ENCODE peak calls at places on chromosomes 5 and 9, in ten cellular contexts. One of them, this sample, is unnamed.

GRCh38 chr5:179265529-179266290 is 79.6 kb downstream of the ADAMTS2 start:
- DNase-seq in kidney glomerular epithelial cell: peak; percentile 90
- DNase-seq in activated CD4-positive, alpha-beta T cell treated with anti-CD3 and anti-CD28 coated beads, Interleukin-2, amount 50 U/mL, for 1 hour: no peak
- DNase-seq in NCI-H748 treated with DMSO at 0.1 percent for 48 hours: no peak
- DNase-seq in NCI-H524: no peak
- DNase-seq in substantia nigra: no peak
- DNase-seq in naive thymus-derived CD8-positive, alpha-beta T cell: no peak
- DNase-seq in heart right ventricle: peak; percentile 89
- DNase-seq in tibial artery: peak; percentile 99
- DNase-seq in mesendoderm: peak; percentile 56
- DNase-seq in this sample: peak; percentile 80

GRCh38 chr5:134029156-134029555 is 24.4 kb upstream of the VDAC1 start:
- DNase-seq in kidney glomerular epithelial cell: peak; percentile 80
- DNase-seq in activated CD4-positive, alpha-beta T cell treated with anti-CD3 and anti-CD28 coated beads, Interleukin-2, amount 50 U/mL, for 1 hour: no peak
- DNase-seq in NCI-H748 treated with DMSO at 0.1 percent for 48 hours: no peak
- DNase-seq in NCI-H524: no peak
- DNase-seq in substantia nigra: no peak
- DNase-seq in naive thymus-derived CD8-positive, alpha-beta T cell: no peak
- DNase-seq in heart right ventricle: no peak
- DNase-seq in tibial artery: no peak
- DNase-seq in mesendoderm: no peak
- DNase-seq in this sample: peak; percentile 100

GRCh38 chr5:154755361-154756202 is at the start of gene LARP1:
- DNase-seq in kidney glomerular epithelial cell: no peak
- DNase-seq in activated CD4-positive, alpha-beta T cell treated with anti-CD3 and anti-CD28 coated beads, Interleukin-2, amount 50 U/mL, for 1 hour: peak; percentile 18
- DNase-seq in NCI-H748 treated with DMSO at 0.1 percent for 48 hours: no peak
- DNase-seq in NCI-H524: peak; percentile 32
- DNase-seq in substantia nigra: no peak
- DNase-seq in naive thymus-derived CD8-positive, alpha-beta T cell: peak; percentile 29
- DNase-seq in heart right ventricle: peak; percentile 62
- DNase-seq in tibial artery: peak; percentile 78
- DNase-seq in mesendoderm: peak; percentile 57
- DNase-seq in this sample: no peak

GRCh38 chr5:82975396-82975795 is 101.8 kb downstream of the TMEM167A start:
- DNase-seq in kidney glomerular epithelial cell: no peak
- DNase-seq in activated CD4-positive, alpha-beta T cell treated with anti-CD3 and anti-CD28 coated beads, Interleukin-2, amount 50 U/mL, for 1 hour: no peak
- DNase-seq in NCI-H748 treated with DMSO at 0.1 percent for 48 hours: no peak
- DNase-seq in NCI-H524: no peak
- DNase-seq in substantia nigra: no peak
- DNase-seq in naive thymus-derived CD8-positive, alpha-beta T cell: no peak
- DNase-seq in heart right ventricle: no peak
- DNase-seq in tibial artery: no peak
- DNase-seq in mesendoderm: peak; percentile 55
- DNase-seq in this sample: no peak

GRCh38 chr9:33778700-33779351 is 16.5 kb upstream of the PRSS3 start:
- DNase-seq in kidney glomerular epithelial cell: peak; percentile 58
- DNase-seq in activated CD4-positive, alpha-beta T cell treated with anti-CD3 and anti-CD28 coated beads, Interleukin-2, amount 50 U/mL, for 1 hour: peak; percentile 30
- DNase-seq in NCI-H748 treated with DMSO at 0.1 percent for 48 hours: peak; percentile 64
- DNase-seq in NCI-H524: peak; percentile 65
- DNase-seq in substantia nigra: no peak
- DNase-seq in naive thymus-derived CD8-positive, alpha-beta T cell: peak; percentile 42
- DNase-seq in heart right ventricle: no peak
- DNase-seq in tibial artery: no peak
- DNase-seq in mesendoderm: peak; percentile 73
- DNase-seq in this sample: peak; percentile 59

GRCh38 chr9:34338664-34339063 is 9.3 kb downstream of the NUDT2 start:
- DNase-seq in kidney glomerular epithelial cell: no peak
- DNase-seq in activated CD4-positive, alpha-beta T cell treated with anti-CD3 and anti-CD28 coated beads, Interleukin-2, amount 50 U/mL, for 1 hour: no peak
- DNase-seq in NCI-H748 treated with DMSO at 0.1 percent for 48 hours: no peak
- DNase-seq in NCI-H524: no peak
- DNase-seq in substantia nigra: no peak
- DNase-seq in naive thymus-derived CD8-positive, alpha-beta T cell: no peak
- DNase-seq in heart right ventricle: peak; percentile 15
- DNase-seq in tibial artery: no peak
- DNase-seq in mesendoderm: no peak
- DNase-seq in this sample: no peak

GRCh38 chr5:17079562-17079961 is 137.9 kb upstream of the BASP1 start:
- DNase-seq in kidney glomerular epithelial cell: no peak
- DNase-seq in activated CD4-positive, alpha-beta T cell treated with anti-CD3 and anti-CD28 coated beads, Interleukin-2, amount 50 U/mL, for 1 hour: no peak
- DNase-seq in NCI-H748 treated with DMSO at 0.1 percent for 48 hours: no peak
- DNase-seq in NCI-H524: no peak
- DNase-seq in substantia nigra: no peak
- DNase-seq in naive thymus-derived CD8-positive, alpha-beta T cell: no peak
- DNase-seq in heart right ventricle: no peak
- DNase-seq in tibial artery: no peak
- DNase-seq in mesendoderm: no peak
- DNase-seq in this sample: no peak

GRCh38 chr5:122498163-122498562 is 186.1 kb downstream of the SNCAIP start:
- DNase-seq in kidney glomerular epithelial cell: no peak
- DNase-seq in activated CD4-positive, alpha-beta T cell treated with anti-CD3 and anti-CD28 coated beads, Interleukin-2, amount 50 U/mL, for 1 hour: no peak
- DNase-seq in NCI-H748 treated with DMSO at 0.1 percent for 48 hours: no peak
- DNase-seq in NCI-H524: peak; percentile 36
- DNase-seq in substantia nigra: no peak
- DNase-seq in naive thymus-derived CD8-positive, alpha-beta T cell: no peak
- DNase-seq in heart right ventricle: no peak
- DNase-seq in tibial artery: no peak
- DNase-seq in mesendoderm: peak; percentile 87
- DNase-seq in this sample: peak; percentile 27

GRCh38 chr9:134055981-134056461 is 11.8 kb downstream of the BRD3 start:
- DNase-seq in kidney glomerular epithelial cell: peak; percentile 59
- DNase-seq in activated CD4-positive, alpha-beta T cell treated with anti-CD3 and anti-CD28 coated beads, Interleukin-2, amount 50 U/mL, for 1 hour: no peak
- DNase-seq in NCI-H748 treated with DMSO at 0.1 percent for 48 hours: no peak
- DNase-seq in NCI-H524: no peak
- DNase-seq in substantia nigra: peak; percentile 39
- DNase-seq in naive thymus-derived CD8-positive, alpha-beta T cell: no peak
- DNase-seq in heart right ventricle: peak; percentile 81
- DNase-seq in tibial artery: peak; percentile 91
- DNase-seq in mesendoderm: no peak
- DNase-seq in this sample: peak; percentile 88

GRCh38 chr5:10576121-10576789 is 12.4 kb downstream of the ANKRD33B start:
- DNase-seq in kidney glomerular epithelial cell: no peak
- DNase-seq in activated CD4-positive, alpha-beta T cell treated with anti-CD3 and anti-CD28 coated beads, Interleukin-2, amount 50 U/mL, for 1 hour: no peak
- DNase-seq in NCI-H748 treated with DMSO at 0.1 percent for 48 hours: no peak
- DNase-seq in NCI-H524: no peak
- DNase-seq in substantia nigra: no peak
- DNase-seq in naive thymus-derived CD8-positive, alpha-beta T cell: no peak
- DNase-seq in heart right ventricle: no peak
- DNase-seq in tibial artery: no peak
- DNase-seq in mesendoderm: no peak
- DNase-seq in this sample: no peak

GRCh38 chr5:172443441-172444109 is 10.8 kb downstream of the SH3PXD2B start:
- DNase-seq in kidney glomerular epithelial cell: peak; percentile 84
- DNase-seq in activated CD4-positive, alpha-beta T cell treated with anti-CD3 and anti-CD28 coated beads, Interleukin-2, amount 50 U/mL, for 1 hour: no peak
- DNase-seq in NCI-H748 treated with DMSO at 0.1 percent for 48 hours: no peak
- DNase-seq in NCI-H524: peak; percentile 97
- DNase-seq in substantia nigra: peak; percentile 22
- DNase-seq in naive thymus-derived CD8-positive, alpha-beta T cell: no peak
- DNase-seq in heart right ventricle: peak; percentile 80
- DNase-seq in tibial artery: peak; percentile 92
- DNase-seq in mesendoderm: no peak
- DNase-seq in this sample: peak; percentile 94

GRCh38 chr5:114122852-114123251 is 239.0 kb upstream of the KCNN2 start:
- DNase-seq in kidney glomerular epithelial cell: no peak
- DNase-seq in activated CD4-positive, alpha-beta T cell treated with anti-CD3 and anti-CD28 coated beads, Interleukin-2, amount 50 U/mL, for 1 hour: no peak
- DNase-seq in NCI-H748 treated with DMSO at 0.1 percent for 48 hours: no peak
- DNase-seq in NCI-H524: no peak
- DNase-seq in substantia nigra: no peak
- DNase-seq in naive thymus-derived CD8-positive, alpha-beta T cell: no peak
- DNase-seq in heart right ventricle: no peak
- DNase-seq in tibial artery: no peak
- DNase-seq in mesendoderm: no peak
- DNase-seq in this sample: no peak

GRCh38 chr5:54861212-54861894 is 124.0 kb downstream of the ESM1 start:
- DNase-seq in kidney glomerular epithelial cell: peak; percentile 39
- DNase-seq in activated CD4-positive, alpha-beta T cell treated with anti-CD3 and anti-CD28 coated beads, Interleukin-2, amount 50 U/mL, for 1 hour: no peak
- DNase-seq in NCI-H748 treated with DMSO at 0.1 percent for 48 hours: no peak
- DNase-seq in NCI-H524: no peak
- DNase-seq in substantia nigra: no peak
- DNase-seq in naive thymus-derived CD8-positive, alpha-beta T cell: no peak
- DNase-seq in heart right ventricle: no peak
- DNase-seq in tibial artery: no peak
- DNase-seq in mesendoderm: no peak
- DNase-seq in this sample: peak; percentile 26

GRCh38 chr9:137722481-137722880 is 103.7 kb downstream of the EHMT1 start:
- DNase-seq in kidney glomerular epithelial cell: no peak
- DNase-seq in activated CD4-positive, alpha-beta T cell treated with anti-CD3 and anti-CD28 coated beads, Interleukin-2, amount 50 U/mL, for 1 hour: peak; percentile 30
- DNase-seq in NCI-H748 treated with DMSO at 0.1 percent for 48 hours: no peak
- DNase-seq in NCI-H524: no peak
- DNase-seq in substantia nigra: no peak
- DNase-seq in naive thymus-derived CD8-positive, alpha-beta T cell: peak; percentile 25
- DNase-seq in heart right ventricle: no peak
- DNase-seq in tibial artery: no peak
- DNase-seq in mesendoderm: no peak
- DNase-seq in this sample: no peak

GRCh38 chr5:24059006-24059405 is 551.6 kb downstream of the PRDM9 start:
- DNase-seq in kidney glomerular epithelial cell: no peak
- DNase-seq in activated CD4-positive, alpha-beta T cell treated with anti-CD3 and anti-CD28 coated beads, Interleukin-2, amount 50 U/mL, for 1 hour: no peak
- DNase-seq in NCI-H748 treated with DMSO at 0.1 percent for 48 hours: no peak
- DNase-seq in NCI-H524: no peak
- DNase-seq in substantia nigra: no peak
- DNase-seq in naive thymus-derived CD8-positive, alpha-beta T cell: no peak
- DNase-seq in heart right ventricle: no peak
- DNase-seq in tibial artery: no peak
- DNase-seq in mesendoderm: no peak
- DNase-seq in this sample: peak; percentile 39

GRCh38 chr9:130443840-130444492 is 795 bp upstream of the ASS1 start:
- DNase-seq in kidney glomerular epithelial cell: no peak
- DNase-seq in activated CD4-positive, alpha-beta T cell treated with anti-CD3 and anti-CD28 coated beads, Interleukin-2, amount 50 U/mL, for 1 hour: no peak
- DNase-seq in NCI-H748 treated with DMSO at 0.1 percent for 48 hours: no peak
- DNase-seq in NCI-H524: no peak
- DNase-seq in substantia nigra: no peak
- DNase-seq in naive thymus-derived CD8-positive, alpha-beta T cell: no peak
- DNase-seq in heart right ventricle: no peak
- DNase-seq in tibial artery: no peak
- DNase-seq in mesendoderm: no peak
- DNase-seq in this sample: no peak

GRCh38 chr9:77514886-77515711 is 133.0 kb downstream of the GNA14 start:
- DNase-seq in kidney glomerular epithelial cell: no peak
- DNase-seq in activated CD4-positive, alpha-beta T cell treated with anti-CD3 and anti-CD28 coated beads, Interleukin-2, amount 50 U/mL, for 1 hour: no peak
- DNase-seq in NCI-H748 treated with DMSO at 0.1 percent for 48 hours: no peak
- DNase-seq in NCI-H524: no peak
- DNase-seq in substantia nigra: no peak
- DNase-seq in naive thymus-derived CD8-positive, alpha-beta T cell: no peak
- DNase-seq in heart right ventricle: no peak
- DNase-seq in tibial artery: no peak
- DNase-seq in mesendoderm: no peak
- DNase-seq in this sample: no peak

GRCh38 chr9:74760031-74760700 is 127.6 kb downstream of the TRPM6 start:
- DNase-seq in kidney glomerular epithelial cell: peak; percentile 96
- DNase-seq in activated CD4-positive, alpha-beta T cell treated with anti-CD3 and anti-CD28 coated beads, Interleukin-2, amount 50 U/mL, for 1 hour: no peak
- DNase-seq in NCI-H748 treated with DMSO at 0.1 percent for 48 hours: no peak
- DNase-seq in NCI-H524: no peak
- DNase-seq in substantia nigra: no peak
- DNase-seq in naive thymus-derived CD8-positive, alpha-beta T cell: no peak
- DNase-seq in heart right ventricle: no peak
- DNase-seq in tibial artery: no peak
- DNase-seq in mesendoderm: no peak
- DNase-seq in this sample: peak; percentile 99

GRCh38 chr9:89000281-89000875 is 9.1 kb downstream of the S1PR3 start:
- DNase-seq in kidney glomerular epithelial cell: no peak
- DNase-seq in activated CD4-positive, alpha-beta T cell treated with anti-CD3 and anti-CD28 coated beads, Interleukin-2, amount 50 U/mL, for 1 hour: no peak
- DNase-seq in NCI-H748 treated with DMSO at 0.1 percent for 48 hours: no peak
- DNase-seq in NCI-H524: no peak
- DNase-seq in substantia nigra: no peak
- DNase-seq in naive thymus-derived CD8-positive, alpha-beta T cell: no peak
- DNase-seq in heart right ventricle: no peak
- DNase-seq in tibial artery: peak; percentile 65
- DNase-seq in mesendoderm: no peak
- DNase-seq in this sample: no peak

GRCh38 chr9:95503369-95503768 is 13.4 kb downstream of the PTCH1 start:
- DNase-seq in kidney glomerular epithelial cell: no peak
- DNase-seq in activated CD4-positive, alpha-beta T cell treated with anti-CD3 and anti-CD28 coated beads, Interleukin-2, amount 50 U/mL, for 1 hour: no peak
- DNase-seq in NCI-H748 treated with DMSO at 0.1 percent for 48 hours: no peak
- DNase-seq in NCI-H524: no peak
- DNase-seq in substantia nigra: no peak
- DNase-seq in naive thymus-derived CD8-positive, alpha-beta T cell: no peak
- DNase-seq in heart right ventricle: no peak
- DNase-seq in tibial artery: no peak
- DNase-seq in mesendoderm: no peak
- DNase-seq in this sample: no peak

GRCh38 chr5:8892931-8893330 is 652.9 kb downstream of the SEMA5A start:
- DNase-seq in kidney glomerular epithelial cell: no peak
- DNase-seq in activated CD4-positive, alpha-beta T cell treated with anti-CD3 and anti-CD28 coated beads, Interleukin-2, amount 50 U/mL, for 1 hour: no peak
- DNase-seq in NCI-H748 treated with DMSO at 0.1 percent for 48 hours: no peak
- DNase-seq in NCI-H524: no peak
- DNase-seq in substantia nigra: no peak
- DNase-seq in naive thymus-derived CD8-positive, alpha-beta T cell: no peak
- DNase-seq in heart right ventricle: no peak
- DNase-seq in tibial artery: no peak
- DNase-seq in mesendoderm: no peak
- DNase-seq in this sample: peak; percentile 61

GRCh38 chr5:149817539-149817938 is 87.4 kb downstream of the PPARGC1B start:
- DNase-seq in kidney glomerular epithelial cell: no peak
- DNase-seq in activated CD4-positive, alpha-beta T cell treated with anti-CD3 and anti-CD28 coated beads, Interleukin-2, amount 50 U/mL, for 1 hour: no peak
- DNase-seq in NCI-H748 treated with DMSO at 0.1 percent for 48 hours: no peak
- DNase-seq in NCI-H524: no peak
- DNase-seq in substantia nigra: no peak
- DNase-seq in naive thymus-derived CD8-positive, alpha-beta T cell: no peak
- DNase-seq in heart right ventricle: no peak
- DNase-seq in tibial artery: no peak
- DNase-seq in mesendoderm: no peak
- DNase-seq in this sample: no peak

GRCh38 chr9:129632460-129632859 is 6.5 kb downstream of the NTMT1 start:
- DNase-seq in kidney glomerular epithelial cell: no peak
- DNase-seq in activated CD4-positive, alpha-beta T cell treated with anti-CD3 and anti-CD28 coated beads, Interleukin-2, amount 50 U/mL, for 1 hour: no peak
- DNase-seq in NCI-H748 treated with DMSO at 0.1 percent for 48 hours: no peak
- DNase-seq in NCI-H524: no peak
- DNase-seq in substantia nigra: no peak
- DNase-seq in naive thymus-derived CD8-positive, alpha-beta T cell: no peak
- DNase-seq in heart right ventricle: no peak
- DNase-seq in tibial artery: no peak
- DNase-seq in mesendoderm: no peak
- DNase-seq in this sample: peak; percentile 16

GRCh38 chr5:158013939-158014338 is 155.0 kb upstream of the CLINT1 start:
- DNase-seq in kidney glomerular epithelial cell: peak; percentile 43
- DNase-seq in activated CD4-positive, alpha-beta T cell treated with anti-CD3 and anti-CD28 coated beads, Interleukin-2, amount 50 U/mL, for 1 hour: no peak
- DNase-seq in NCI-H748 treated with DMSO at 0.1 percent for 48 hours: no peak
- DNase-seq in NCI-H524: peak; percentile 53
- DNase-seq in substantia nigra: no peak
- DNase-seq in naive thymus-derived CD8-positive, alpha-beta T cell: no peak
- DNase-seq in heart right ventricle: no peak
- DNase-seq in tibial artery: no peak
- DNase-seq in mesendoderm: peak; percentile 89
- DNase-seq in this sample: peak; percentile 34

GRCh38 chr9:134224130-134224826 is 59.9 kb upstream of the RNU6ATAC start:
- DNase-seq in kidney glomerular epithelial cell: no peak
- DNase-seq in activated CD4-positive, alpha-beta T cell treated with anti-CD3 and anti-CD28 coated beads, Interleukin-2, amount 50 U/mL, for 1 hour: no peak
- DNase-seq in NCI-H748 treated with DMSO at 0.1 percent for 48 hours: no peak
- DNase-seq in NCI-H524: no peak
- DNase-seq in substantia nigra: no peak
- DNase-seq in naive thymus-derived CD8-positive, alpha-beta T cell: no peak
- DNase-seq in heart right ventricle: peak; percentile 3
- DNase-seq in tibial artery: no peak
- DNase-seq in mesendoderm: no peak
- DNase-seq in this sample: no peak

GRCh38 chr5:45094876-45095275 is 286.1 kb downstream of the MRPS30 start:
- DNase-seq in kidney glomerular epithelial cell: no peak
- DNase-seq in activated CD4-positive, alpha-beta T cell treated with anti-CD3 and anti-CD28 coated beads, Interleukin-2, amount 50 U/mL, for 1 hour: no peak
- DNase-seq in NCI-H748 treated with DMSO at 0.1 percent for 48 hours: no peak
- DNase-seq in NCI-H524: no peak
- DNase-seq in substantia nigra: no peak
- DNase-seq in naive thymus-derived CD8-positive, alpha-beta T cell: no peak
- DNase-seq in heart right ventricle: no peak
- DNase-seq in tibial artery: no peak
- DNase-seq in mesendoderm: no peak
- DNase-seq in this sample: no peak

GRCh38 chr5:33558489-33558888 is 117.7 kb downstream of the TARS1 start:
- DNase-seq in kidney glomerular epithelial cell: no peak
- DNase-seq in activated CD4-positive, alpha-beta T cell treated with anti-CD3 and anti-CD28 coated beads, Interleukin-2, amount 50 U/mL, for 1 hour: no peak
- DNase-seq in NCI-H748 treated with DMSO at 0.1 percent for 48 hours: no peak
- DNase-seq in NCI-H524: no peak
- DNase-seq in substantia nigra: no peak
- DNase-seq in naive thymus-derived CD8-positive, alpha-beta T cell: no peak
- DNase-seq in heart right ventricle: no peak
- DNase-seq in tibial artery: no peak
- DNase-seq in mesendoderm: no peak
- DNase-seq in this sample: peak; percentile 5

GRCh38 chr5:87156631-87157030 is 111.1 kb upstream of the RASA1 start:
- DNase-seq in kidney glomerular epithelial cell: no peak
- DNase-seq in activated CD4-positive, alpha-beta T cell treated with anti-CD3 and anti-CD28 coated beads, Interleukin-2, amount 50 U/mL, for 1 hour: no peak
- DNase-seq in NCI-H748 treated with DMSO at 0.1 percent for 48 hours: no peak
- DNase-seq in NCI-H524: no peak
- DNase-seq in substantia nigra: no peak
- DNase-seq in naive thymus-derived CD8-positive, alpha-beta T cell: no peak
- DNase-seq in heart right ventricle: no peak
- DNase-seq in tibial artery: no peak
- DNase-seq in mesendoderm: no peak
- DNase-seq in this sample: peak; percentile 41